ENCODE peak calls at places on chromosomes 3 and 15, in six cellular contexts. H is HAP-1; Q is HFFc6; M is effector memory CD4-positive, alpha-beta T cell; S is Calu3; J is SIG-M5. Y is an unnamed sample.

GRCh38 chr15:67185621-67186225 is 68.7 kb downstream of the AAGAB start:
- DNase-seq in Q (no peak), M (no peak), S (no peak), H (no peak), J (no peak), Y (no peak)

GRCh38 chr3:48564022-48564421 is 441 bp upstream of the UCN2 start:
- DNase-seq in J (no peak), Q (peak; percentile 77), H (no peak), M (no peak), S (peak; percentile 76), Y (no peak)

GRCh38 chr3:64354956-64355355 is 129.7 kb upstream of the PRICKLE2 start:
- DNase-seq in S (no peak), H (no peak), Q (no peak), M (no peak), J (no peak), Y (no peak)

GRCh38 chr3:130827486-130827885 is 66.4 kb upstream of the ATP2C1 start:
- DNase-seq in Q (no peak), J (no peak), H (no peak), M (no peak), S (no peak), Y (no peak)

GRCh38 chr3:30577788-30578187 is 28.6 kb upstream of the TGFBR2 start:
- DNase-seq in S (no peak), M (no peak), J (no peak), Q (no peak), H (no peak), Y (no peak)

GRCh38 chr15:89937365-89938355 is 24.9 kb upstream of the ARPIN start:
- DNase-seq in M (no peak), J (no peak), H (no peak), S (no peak), Q (no peak), Y (no peak)

GRCh38 chr15:90624278-90624930 is 92.7 kb upstream of the BLM start:
- DNase-seq in M (no peak), H (no peak), J (no peak), Q (no peak), S (no peak), Y (no peak)

GRCh38 chr3:41652931-41653330 is 309.0 kb downstream of the ULK4 start:
- DNase-seq in M (no peak), H (no peak), Q (peak; percentile 38), S (no peak), J (no peak), Y (no peak)

GRCh38 chr3:109863701-109864100 is 526.4 kb upstream of the DPPA4 start:
- DNase-seq in J (no peak), S (no peak), H (no peak), Q (no peak), M (no peak), Y (no peak)

GRCh38 chr3:72475258-72476138 is 372.7 kb downstream of the SHQ1 start:
- DNase-seq in S (no peak), M (no peak), H (no peak), Q (no peak), J (no peak), Y (no peak)

GRCh38 chr15:28977377-28978010 is 91.7 kb downstream of the APBA2 start:
- DNase-seq in J (no peak), S (peak; percentile 4), H (no peak), M (no peak), Q (peak; percentile 92), Y (no peak)

GRCh38 chr15:91225728-91226127 is 125.7 kb downstream of the SV2B start:
- DNase-seq in H (no peak), Q (no peak), J (no peak), S (no peak), M (no peak), Y (no peak)

GRCh38 chr3:131535596-131535995 is 32.8 kb upstream of the MRPL3 start:
- DNase-seq in S (no peak), M (no peak), H (no peak), Q (peak; percentile 85), J (no peak), Y (no peak)

GRCh38 chr15:63344737-63345390 is 36.8 kb downstream of the CA12 start:
- DNase-seq in Q (peak; percentile 73), M (no peak), J (no peak), H (no peak), S (no peak), Y (no peak)